ENCODE peak calls at places on chromosomes 16 and 17, in five cellular contexts. J is GM23248, Z is IMR-90, A is prostate gland, P is kidney glomerular epithelial cell. S is an unnamed sample.
A peak's percentile ranks its signal among the peaks of the same experiment; 100 is the strongest.

GRCh38 chr17:69954241-69954933 is 120.6 kb upstream of the KCNJ16 start:
- DNase-seq in Z (peak; percentile 38), J (no peak), A (no peak), P (no peak), S (no peak)

GRCh38 chr16:11107781-11108465 is 148.1 kb downstream of the SOCS1 start:
- DNase-seq in Z (peak; percentile 90), A (no peak), J (peak; percentile 63), P (no peak), S (peak; percentile 57)

GRCh38 chr17:67992541-67993152 is 3.6 kb downstream of the C17orf58 start:
- DNase-seq in Z (no peak), P (peak; percentile 37), J (peak; percentile 8), A (peak; percentile 44), S (no peak)

GRCh38 chr17:4901648-4902344 is 1.1 kb downstream of the CHRNE start:
- DNase-seq in P (no peak), J (no peak), A (no peak), Z (no peak), S (no peak)

GRCh38 chr17:40699880-40700279 is 3.7 kb downstream of the KRT24 start:
- DNase-seq in Z (no peak), J (no peak), A (no peak), P (no peak), S (no peak)

GRCh38 chr17:70394833-70395232 is 225.5 kb downstream of the KCNJ2 start:
- DNase-seq in P (no peak), Z (no peak), A (no peak), J (no peak), S (no peak)

GRCh38 chr17:47800686-47801085 is 20.9 kb downstream of the OSBPL7 start:
- DNase-seq in J (no peak), A (no peak), P (no peak), Z (no peak), S (no peak)

GRCh38 chr16:22232277-22233049 is 26.4 kb downstream of the EEF2K start:
- DNase-seq in A (peak; percentile 78), Z (peak; percentile 72), P (no peak), J (peak; percentile 15), S (peak; percentile 68)

GRCh38 chr16:85753559-85753958 is 2.7 kb upstream of the C16orf74 start:
- DNase-seq in J (no peak), A (peak; percentile 70), Z (no peak), P (no peak), S (no peak)

GRCh38 chr16:2016407-2016922 is 3.1 kb upstream of the NPW start:
- DNase-seq in J (no peak), A (no peak), P (no peak), Z (no peak), S (no peak)

GRCh38 chr17:78127888-78128615 is 503 bp downstream of the TMC6 start:
- DNase-seq in Z (no peak), J (no peak), A (peak; percentile 70), P (no peak), S (no peak)

GRCh38 chr17:52517176-52517575 is 358.7 kb upstream of the CA10 start:
- DNase-seq in P (no peak), J (no peak), A (no peak), Z (no peak), S (no peak)

GRCh38 chr16:24671455-24671954 is 57.9 kb upstream of the TNRC6A start:
- DNase-seq in P (no peak), A (no peak), J (no peak), Z (no peak), S (no peak)

GRCh38 chr16:13176711-13177110 is 275.3 kb downstream of the SHISA9 start:
- DNase-seq in J (no peak), Z (no peak), A (no peak), P (no peak), S (peak; percentile 32)

GRCh38 chr16:50697881-50698767 is 4.7 kb downstream of the NOD2 start:
- DNase-seq in Z (peak; percentile 46), P (peak; percentile 54), A (peak; percentile 31), J (peak; percentile 44), S (no peak)

GRCh38 chr16:31458073-31458834 is 1.0 kb upstream of the ARMC5 start:
- DNase-seq in J (peak; percentile 67), Z (peak; percentile 45), A (no peak), P (peak; percentile 23), S (no peak)

GRCh38 chr16:1536601-1537000 is 3.1 kb downstream of the TMEM204 start:
- DNase-seq in A (no peak), P (no peak), Z (no peak), J (no peak), S (no peak)

GRCh38 chr16:10835281-10835931 is 16.8 kb upstream of the TVP23A start:
- DNase-seq in P (no peak), J (no peak), Z (no peak), A (no peak), S (no peak)

GRCh38 chr17:62705781-62706597 is 78.5 kb downstream of the MRC2 start:
- DNase-seq in Z (peak; percentile 47), A (no peak), P (no peak), J (no peak), S (no peak)

GRCh38 chr17:75909051-75909811 is 4.5 kb upstream of the MRPL38 start:
- DNase-seq in J (no peak), P (no peak), A (peak; percentile 50), Z (no peak), S (no peak)

GRCh38 chr17:81579821-81580321 is 27.7 kb upstream of the FAAP100 start:
- DNase-seq in Z (peak; percentile 79), J (peak; percentile 94), P (peak; percentile 12), A (no peak), S (peak; percentile 37)

GRCh38 chr17:35889241-35889640 is 9.1 kb upstream of the CCL5 start:
- DNase-seq in J (no peak), A (no peak), Z (no peak), P (no peak), S (no peak)

GRCh38 chr17:1709971-1710806 is at the start of gene TLCD2:
- DNase-seq in A (peak; percentile 71), P (peak; percentile 56), Z (peak; percentile 65), J (peak; percentile 87), S (no peak)

GRCh38 chr17:80785477-80786178 is 206.0 kb upstream of the CHMP6 start:
- DNase-seq in J (no peak), A (no peak), P (no peak), Z (no peak), S (no peak)

GRCh38 chr17:75996665-75997590 is 3.7 kb upstream of the CDK3 start:
- DNase-seq in A (no peak), P (peak; percentile 27), J (peak; percentile 82), Z (peak; percentile 58), S (peak; percentile 72)

GRCh38 chr17:40456396-40456951 is 13.2 kb downstream of the IGFBP4 start:
- DNase-seq in Z (no peak), J (peak; percentile 50), P (no peak), A (no peak), S (no peak)

GRCh38 chr17:77098884-77099545 is 41.8 kb upstream of the SEC14L1 start:
- DNase-seq in J (peak; percentile 86), P (no peak), A (peak; percentile 53), Z (peak; percentile 85), S (no peak)

GRCh38 chr17:49932131-49932723 is 36.8 kb upstream of the DLX4 start:
- DNase-seq in Z (no peak), P (no peak), A (no peak), J (no peak), S (no peak)

GRCh38 chr17:43578699-43579569 is 32.8 kb upstream of the ETV4 start:
- DNase-seq in J (peak; percentile 62), Z (peak; percentile 85), A (no peak), P (peak; percentile 61), S (peak; percentile 56)

GRCh38 chr16:72725643-72726042 is 322.3 kb downstream of the ZFHX3 start:
- DNase-seq in Z (no peak), A (no peak), J (no peak), P (no peak), S (no peak)

GRCh38 chr17:57379237-57380054 is 123.1 kb downstream of the MSI2 start:
- DNase-seq in P (peak; percentile 11), J (no peak), A (no peak), Z (peak; percentile 12), S (no peak)

GRCh38 chr16:23909792-23910418 is 74.1 kb downstream of the PRKCB start:
- DNase-seq in P (no peak), J (no peak), Z (no peak), A (no peak), S (no peak)

GRCh38 chr17:6893382-6894205 is 62.1 kb upstream of the TEKT1 start:
- DNase-seq in J (no peak), P (no peak), Z (no peak), A (no peak), S (no peak)

S was measured in RCC 7860.